ENCODE peak calls at places on chromosomes 1 and 21, in seven cellular contexts. V is esophagus squamous epithelium, L is M059J, H is BJ, W is AML-193, D is GM06990, B is OCI-LY7. S is an unnamed sample.

GRCh38 chr1:66982561-66983285 is 57.9 kb downstream of the MIER1 start:
- DNase-seq in V (no peak), L (no peak), H (no peak), W (no peak), D (no peak), B (no peak), S (no peak)

GRCh38 chr1:163315773-163316374 is 5.9 kb upstream of the NUF2 start:
- DNase-seq in V (no peak), L (peak; percentile 49), H (no peak), W (peak; percentile 52), D (no peak), B (peak; percentile 62), S (no peak)

GRCh38 chr21:42652527-42653491 is 612 bp upstream of the PDE9A start:
- DNase-seq in V (no peak), L (peak; percentile 78), H (no peak), W (no peak), D (no peak), B (no peak), S (peak; percentile 77)

GRCh38 chr1:178220094-178220493 is 126.2 kb downstream of the RASAL2 start:
- DNase-seq in V (no peak), L (no peak), H (no peak), W (no peak), D (no peak), B (no peak), S (no peak)

GRCh38 chr1:67429528-67430357 is 459 bp downstream of the SERBP1 start:
- DNase-seq in V (no peak), L (peak; percentile 52), H (no peak), W (no peak), D (peak; percentile 62), B (peak; percentile 44), S (no peak)

GRCh38 chr21:32001390-32001789 is 128.6 kb downstream of the HUNK start:
- DNase-seq in V (no peak), L (no peak), H (no peak), W (no peak), D (no peak), B (no peak), S (no peak)

GRCh38 chr1:52862666-52863458 is 20.3 kb downstream of the ZYG11A start:
- DNase-seq in V (no peak), L (no peak), H (no peak), W (no peak), D (no peak), B (no peak), S (no peak)

GRCh38 chr21:45140346-45140940 is 66.1 kb downstream of the ADARB1 start:
- DNase-seq in V (no peak), L (peak; percentile 91), H (peak; percentile 52), W (peak; percentile 87), D (peak; percentile 52), B (peak; percentile 84), S (peak; percentile 67)

GRCh38 chr1:178093958-178094751 is at the start of gene RASAL2:
- DNase-seq in V (no peak), L (peak; percentile 74), H (no peak), W (no peak), D (peak; percentile 44), B (no peak), S (peak; percentile 13)

GRCh38 chr1:21216835-21217811 is 40.4 kb upstream of the EIF4G3 start:
- DNase-seq in V (no peak), L (peak; percentile 48), H (no peak), W (peak; percentile 7), D (peak; percentile 38), B (peak; percentile 71), S (no peak)

GRCh38 chr1:206706298-206706791 is 21.6 kb downstream of the MAPKAPK2 start:
- DNase-seq in V (no peak), L (no peak), H (peak; percentile 50), W (no peak), D (no peak), B (no peak), S (no peak)

GRCh38 chr21:14763695-14764064 is 217.6 kb upstream of the SAMSN1 start:
- DNase-seq in V (no peak), L (no peak), H (no peak), W (no peak), D (no peak), B (no peak), S (no peak)

GRCh38 chr1:46489169-46489637 is 433 bp upstream of the DMBX1 start:
- DNase-seq in V (no peak), L (no peak), H (no peak), W (no peak), D (no peak), B (no peak), S (no peak)

GRCh38 chr21:38165466-38166213 is 91.2 kb upstream of the KCNJ15 start:
- DNase-seq in V (no peak), L (no peak), H (peak; percentile 50), W (no peak), D (no peak), B (no peak), S (no peak)

GRCh38 chr1:239654998-239655397 is 268.6 kb downstream of the CHRM3 start:
- DNase-seq in V (no peak), L (no peak), H (no peak), W (no peak), D (no peak), B (no peak), S (no peak)

GRCh38 chr1:33260435-33260980 is 4.2 kb downstream of the ZNF362 start:
- DNase-seq in V (no peak), L (no peak), H (no peak), W (no peak), D (no peak), B (no peak), S (no peak)

GRCh38 chr1:31567956-31568570 is 8.3 kb upstream of the TINAGL1 start:
- DNase-seq in V (no peak), L (no peak), H (no peak), W (no peak), D (no peak), B (no peak), S (no peak)

GRCh38 chr1:161921990-161922389 is 101.7 kb downstream of the OLFML2B start:
- DNase-seq in V (no peak), L (no peak), H (no peak), W (no peak), D (no peak), B (no peak), S (no peak)

GRCh38 chr1:89780721-89781120 is 40.1 kb upstream of the LRRC8D start:
- DNase-seq in V (no peak), L (peak; percentile 76), H (peak; percentile 21), W (peak; percentile 72), D (peak; percentile 27), B (peak; percentile 60), S (no peak)

GRCh38 chr21:43361127-43361492 is 65.8 kb downstream of the SIK1 start:
- DNase-seq in V (no peak), L (no peak), H (no peak), W (no peak), D (peak; percentile 59), B (peak; percentile 69), S (no peak)

GRCh38 chr21:46183910-46184624 is at the start of gene SPATC1L:
- DNase-seq in V (no peak), L (peak; percentile 69), H (no peak), W (peak; percentile 14), D (peak; percentile 85), B (peak; percentile 46), S (no peak)

GRCh38 chr1:27356628-27357280 is 10.0 kb downstream of the MAP3K6 start:
- DNase-seq in V (no peak), L (no peak), H (no peak), W (no peak), D (no peak), B (peak; percentile 48), S (no peak)

GRCh38 chr1:152942161-152942560 is 4.8 kb upstream of the SPRR5 start:
- DNase-seq in V (no peak), L (no peak), H (no peak), W (no peak), D (no peak), B (no peak), S (no peak)

GRCh38 chr1:220221269-220221668 is 51.0 kb downstream of the RAB3GAP2 start:
- DNase-seq in V (no peak), L (no peak), H (no peak), W (no peak), D (no peak), B (no peak), S (no peak)